ENCODE peak calls at places on chromosomes 3 and 15, in ten cellular contexts. T is A172; V is activated effector memory CD4-positive, alpha-beta T cell treated with anti-CD3 and anti-CD28 coated beads, Interleukin-2, amount 50 U/mL, for 16 hours; G is activated CD4-positive, alpha-beta T cell treated with anti-CD3 and anti-CD28 coated beads, Interleukin-2, amount 10 ng/mL, durations not matched to agents 7 days and 5 days; Z is adrenal gland; I is activated naive CD4-positive, alpha-beta T cell treated with anti-CD3 and anti-CD28 coated beads, Interleukin-2, amount 10 ng/mL, durations not matched to agents 7 days and 5 days; S is stimulated activated CD8-positive, alpha-beta memory T cell treated with anti-CD3 and anti-CD28 coated beads, Interleukin-15, amount 100 ng/mL, for 4 hours; N is activated CD4-positive, CD25-positive, alpha-beta regulatory T cell treated with anti-CD3 and anti-CD28 coated beads, Interleukin-2, amount 50 U/mL, for 16 hours; B is uterus; U is GM19239. Q is an unnamed sample.

GRCh38 chr3:187040637-187041361 is 98.5 kb downstream of the RPL39L start:
- DNase-seq in U (no peak), V (no peak), N (no peak), B (no peak), T (peak; percentile 66), Z (no peak), I (no peak), G (no peak), S (no peak), Q (no peak)

GRCh38 chr3:69328903-69329302 is 57.0 kb downstream of the FRMD4B start:
- DNase-seq in B (no peak), V (no peak), T (no peak), Z (no peak), G (no peak), N (no peak), S (no peak), I (no peak), U (no peak), Q (no peak)

GRCh38 chr3:81443457-81443782 is 318.0 kb downstream of the GBE1 start:
- DNase-seq in B (no peak), T (no peak), Z (no peak), N (no peak), V (no peak), S (no peak), U (no peak), I (no peak), G (no peak), Q (no peak)

GRCh38 chr15:29018983-29019875 is 133.5 kb downstream of the APBA2 start:
- DNase-seq in G (no peak), S (no peak), Z (no peak), B (no peak), T (no peak), U (no peak), I (no peak), V (no peak), N (no peak), Q (no peak)

GRCh38 chr15:70354260-70354894 is 256.7 kb upstream of the TLE3 start:
- DNase-seq in G (no peak), S (no peak), B (no peak), Z (no peak), I (no peak), V (no peak), T (no peak), U (no peak), N (no peak), Q (no peak)

GRCh38 chr3:141544697-141545096 is 57.9 kb downstream of the RASA2 start:
- DNase-seq in V (no peak), S (no peak), U (no peak), G (peak; percentile 35), Z (no peak), N (no peak), I (no peak), B (no peak), T (no peak), Q (no peak)

GRCh38 chr15:101657171-101657570 is 5.0 kb upstream of the TM2D3 start:
- DNase-seq in Z (no peak), V (no peak), I (no peak), U (no peak), G (no peak), T (no peak), N (no peak), B (no peak), S (no peak), Q (no peak)

GRCh38 chr3:179451335-179452165 is at the start of gene GNB4:
- DNase-seq in S (peak; percentile 1), V (peak; percentile 70), N (no peak), T (peak; percentile 80), I (peak; percentile 65), G (peak; percentile 55), U (peak; percentile 68), Z (peak; percentile 82), B (peak; percentile 79), Q (peak; percentile 49)

GRCh38 chr3:71450162-71450561 is 133.4 kb downstream of the FOXP1 start:
- DNase-seq in N (no peak), Z (no peak), S (no peak), G (no peak), V (no peak), I (no peak), U (no peak), T (no peak), B (no peak), Q (no peak)

GRCh38 chr15:70856177-70856883 is 2.4 kb upstream of the LARP6 start:
- DNase-seq in S (no peak), V (no peak), N (no peak), T (no peak), I (no peak), Z (no peak), G (no peak), U (no peak), B (no peak), Q (no peak)

GRCh38 chr3:150015906-150016305 is 45.2 kb upstream of the PFN2 start:
- DNase-seq in U (no peak), N (no peak), S (no peak), Z (no peak), G (no peak), I (no peak), T (no peak), B (no peak), V (no peak), Q (no peak)

GRCh38 chr15:69789648-69790393 is 307.9 kb downstream of the TLE3 start:
- DNase-seq in Z (no peak), U (no peak), I (no peak), T (no peak), V (no peak), B (no peak), S (no peak), N (no peak), G (no peak), Q (no peak)

GRCh38 chr3:123405021-123405420 is 43.9 kb downstream of the ADCY5 start:
- DNase-seq in Z (no peak), I (no peak), V (no peak), T (no peak), B (no peak), S (no peak), U (no peak), N (no peak), G (no peak), Q (no peak)

GRCh38 chr3:51777985-51778384 is 1.1 kb downstream of the IQCF6 start:
- DNase-seq in T (no peak), V (no peak), B (no peak), I (no peak), Z (peak; percentile 82), U (no peak), G (no peak), S (no peak), N (no peak), Q (no peak)

GRCh38 chr3:26369133-26369532 is 253.4 kb upstream of the LRRC3B start:
- DNase-seq in N (no peak), S (no peak), V (no peak), T (peak; percentile 35), G (no peak), I (no peak), B (no peak), Z (no peak), U (no peak), Q (no peak)

GRCh38 chr3:61563614-61564404 is 2.4 kb downstream of the PTPRG start:
- DNase-seq in I (no peak), S (no peak), U (no peak), N (no peak), V (no peak), G (no peak), T (no peak), B (peak; percentile 15), Z (no peak), Q (no peak)